ENCODE peak calls at places on chromosomes 2 and 18, in eight cellular contexts. K, S, N, Q, D, L, U and G are unnamed samples.

GRCh38 chr18:61861372-61861771 is 31.4 kb downstream of the RNF152 start:
- DNase-seq in S (no peak), Q (no peak), K (no peak), U (no peak), N (no peak), L (no peak), D (no peak), G (no peak)

GRCh38 chr2:102796337-102796736 is 34.5 kb downstream of the TMEM182 start:
- DNase-seq in Q (no peak), U (no peak), N (peak; percentile 5), S (no peak), D (peak; percentile 2), L (no peak), K (no peak), G (no peak)

GRCh38 chr2:102037681-102038080 is 45.9 kb downstream of the IL1R2 start:
- DNase-seq in S (no peak), D (no peak), U (no peak), N (no peak), K (no peak), Q (peak; percentile 85), L (no peak), G (no peak)

GRCh38 chr2:30611572-30611971 is 164.5 kb downstream of the LCLAT1 start:
- DNase-seq in N (no peak), L (no peak), Q (no peak), U (no peak), S (no peak), K (no peak), D (no peak), G (no peak)

GRCh38 chr2:133296396-133296795 is 271.9 kb downstream of the NCKAP5 start:
- DNase-seq in U (no peak), L (no peak), Q (peak; percentile 2), D (no peak), N (no peak), S (no peak), K (no peak), G (no peak)

GRCh38 chr2:136248242-136248641 is 130.3 kb upstream of the CXCR4 start:
- DNase-seq in Q (peak; percentile 84), S (no peak), D (no peak), U (no peak), L (no peak), N (no peak), K (no peak), G (no peak)

GRCh38 chr2:26460613-26461031 is 17.3 kb downstream of the OTOF start:
- DNase-seq in D (no peak), N (no peak), Q (no peak), S (peak; percentile 37), K (no peak), U (no peak), L (no peak), G (no peak)

GRCh38 chr18:41378628-41379027 is 576.4 kb upstream of the PIK3C3 start:
- DNase-seq in L (no peak), K (peak; percentile 79), U (no peak), Q (peak; percentile 88), S (no peak), D (no peak), N (peak; percentile 11), G (peak; percentile 48)

GRCh38 chr2:71256421-71256820 is 29.5 kb upstream of the PAIP2B start:
- DNase-seq in L (no peak), D (no peak), U (no peak), K (no peak), N (no peak), Q (no peak), S (no peak), G (no peak)

GRCh38 chr2:152491139-152491472 is 156.1 kb downstream of the FMNL2 start:
- DNase-seq in L (no peak), U (no peak), D (no peak), Q (no peak), S (no peak), K (no peak), N (no peak), G (no peak)

GRCh38 chr2:219630770-219631405 is 3.5 kb downstream of the SLC4A3 start:
- DNase-seq in S (no peak), U (no peak), L (no peak), K (no peak), N (no peak), D (no peak), Q (no peak), G (peak; percentile 34)

GRCh38 chr18:53755914-53756606 is 468.4 kb downstream of the MBD2 start:
- DNase-seq in D (no peak), N (no peak), L (no peak), Q (no peak), U (no peak), S (peak; percentile 81), K (no peak), G (no peak)

GRCh38 chr18:48446582-48447225 is 37.5 kb upstream of the ZBTB7C start:
- DNase-seq in S (peak; percentile 90), K (peak; percentile 89), Q (peak; percentile 80), U (peak; percentile 84), L (peak; percentile 60), D (peak; percentile 87), N (peak; percentile 35), G (peak; percentile 87)

GRCh38 chr2:163659224-163659623 is 76.6 kb downstream of the FIGN start:
- DNase-seq in K (no peak), U (no peak), Q (peak; percentile 29), D (no peak), L (no peak), N (no peak), S (no peak), G (no peak)